ENCODE peak calls at places on chromosomes 12 and 14, in eight cellular contexts. One of them, this sample, is unnamed.

GRCh38 chr14:81471062-81471461 is 62.6 kb downstream of the SEL1L start:
- ATAC-seq in DND-41: peak
- ATAC-seq in left lung: no peak
- ATAC-seq in mucosa of descending colon: no peak
- ATAC-seq in lower lobe of right lung: no peak
- ATAC-seq in Panc1: no peak
- ATAC-seq in upper lobe of right lung: no peak
- ATAC-seq in psoas muscle: no peak
- ATAC-seq in this sample: no peak

GRCh38 chr12:124774054-124774461 is 89.6 kb downstream of the SCARB1 start:
- ATAC-seq in mucosa of descending colon: peak
- ATAC-seq in DND-41: no peak
- ATAC-seq in psoas muscle: no peak
- ATAC-seq in left lung: peak
- ATAC-seq in Panc1: no peak
- ATAC-seq in upper lobe of right lung: peak
- ATAC-seq in lower lobe of right lung: peak
- ATAC-seq in this sample: no peak

GRCh38 chr12:51392556-51393237 is 1.5 kb upstream of the GALNT6 start:
- ATAC-seq in lower lobe of right lung: peak
- ATAC-seq in left lung: no peak
- ATAC-seq in upper lobe of right lung: peak
- ATAC-seq in DND-41: peak
- ATAC-seq in psoas muscle: peak
- ATAC-seq in mucosa of descending colon: peak
- ATAC-seq in Panc1: no peak
- ATAC-seq in this sample: no peak

GRCh38 chr14:21557084-21557901 is 22.6 kb downstream of the OR10G3 start:
- ATAC-seq in psoas muscle: peak
- ATAC-seq in Panc1: peak
- ATAC-seq in mucosa of descending colon: peak
- ATAC-seq in lower lobe of right lung: peak
- ATAC-seq in DND-41: peak
- ATAC-seq in upper lobe of right lung: peak
- ATAC-seq in left lung: peak
- ATAC-seq in this sample: peak

GRCh38 chr12:2634481-2634880 is 160.3 kb upstream of the FKBP4 start:
- ATAC-seq in mucosa of descending colon: no peak
- ATAC-seq in DND-41: no peak
- ATAC-seq in psoas muscle: no peak
- ATAC-seq in lower lobe of right lung: no peak
- ATAC-seq in Panc1: no peak
- ATAC-seq in left lung: no peak
- ATAC-seq in upper lobe of right lung: no peak
- ATAC-seq in this sample: no peak

GRCh38 chr12:27894309-27894708 is 78.2 kb downstream of the PTHLH start:
- ATAC-seq in lower lobe of right lung: no peak
- ATAC-seq in left lung: no peak
- ATAC-seq in mucosa of descending colon: no peak
- ATAC-seq in upper lobe of right lung: no peak
- ATAC-seq in DND-41: no peak
- ATAC-seq in Panc1: no peak
- ATAC-seq in psoas muscle: no peak
- ATAC-seq in this sample: no peak

GRCh38 chr14:87171161-87171560 is 821.8 kb downstream of the GALC start:
- ATAC-seq in lower lobe of right lung: no peak
- ATAC-seq in Panc1: no peak
- ATAC-seq in DND-41: no peak
- ATAC-seq in upper lobe of right lung: no peak
- ATAC-seq in mucosa of descending colon: no peak
- ATAC-seq in left lung: no peak
- ATAC-seq in psoas muscle: no peak
- ATAC-seq in this sample: no peak

GRCh38 chr12:26268841-26269553 is 73.6 kb downstream of the SSPN start:
- ATAC-seq in mucosa of descending colon: no peak
- ATAC-seq in lower lobe of right lung: no peak
- ATAC-seq in upper lobe of right lung: no peak
- ATAC-seq in DND-41: no peak
- ATAC-seq in left lung: no peak
- ATAC-seq in psoas muscle: no peak
- ATAC-seq in Panc1: no peak
- ATAC-seq in this sample: no peak

GRCh38 chr12:25713264-25713663 is 160.2 kb upstream of the LMNTD1 start:
- ATAC-seq in DND-41: no peak
- ATAC-seq in Panc1: no peak
- ATAC-seq in left lung: no peak
- ATAC-seq in psoas muscle: no peak
- ATAC-seq in lower lobe of right lung: no peak
- ATAC-seq in mucosa of descending colon: no peak
- ATAC-seq in upper lobe of right lung: no peak
- ATAC-seq in this sample: no peak

GRCh38 chr12:15831315-15831993 is 42.3 kb upstream of the EPS8 start:
- ATAC-seq in psoas muscle: no peak
- ATAC-seq in lower lobe of right lung: no peak
- ATAC-seq in Panc1: no peak
- ATAC-seq in left lung: no peak
- ATAC-seq in mucosa of descending colon: no peak
- ATAC-seq in DND-41: no peak
- ATAC-seq in upper lobe of right lung: no peak
- ATAC-seq in this sample: no peak

GRCh38 chr12:57618966-57619433 is 7.8 kb downstream of the ARHGEF25 start:
- ATAC-seq in Panc1: no peak
- ATAC-seq in mucosa of descending colon: no peak
- ATAC-seq in upper lobe of right lung: no peak
- ATAC-seq in psoas muscle: no peak
- ATAC-seq in left lung: no peak
- ATAC-seq in lower lobe of right lung: no peak
- ATAC-seq in DND-41: no peak
- ATAC-seq in this sample: no peak

GRCh38 chr12:96197503-96198272 is 3.5 kb downstream of the ELK3 start:
- ATAC-seq in DND-41: no peak
- ATAC-seq in left lung: peak
- ATAC-seq in Panc1: peak
- ATAC-seq in upper lobe of right lung: no peak
- ATAC-seq in mucosa of descending colon: peak
- ATAC-seq in lower lobe of right lung: no peak
- ATAC-seq in psoas muscle: peak
- ATAC-seq in this sample: peak

GRCh38 chr12:48001426-48002178 is 2.7 kb downstream of the COL2A1 start:
- ATAC-seq in DND-41: no peak
- ATAC-seq in upper lobe of right lung: peak
- ATAC-seq in Panc1: peak
- ATAC-seq in left lung: peak
- ATAC-seq in psoas muscle: peak
- ATAC-seq in lower lobe of right lung: peak
- ATAC-seq in mucosa of descending colon: peak
- ATAC-seq in this sample: peak

GRCh38 chr12:121490401-121491257 is 90.2 kb downstream of the KDM2B start:
- ATAC-seq in DND-41: no peak
- ATAC-seq in upper lobe of right lung: no peak
- ATAC-seq in mucosa of descending colon: no peak
- ATAC-seq in psoas muscle: no peak
- ATAC-seq in Panc1: no peak
- ATAC-seq in left lung: no peak
- ATAC-seq in lower lobe of right lung: no peak
- ATAC-seq in this sample: no peak
- H3K4me3 ChIP-seq in DND-41: no peak
- H3K4me3 ChIP-seq in upper lobe of right lung: no peak
- H3K4me3 ChIP-seq in mucosa of descending colon: no peak
- H3K4me3 ChIP-seq in psoas muscle: no peak
- H3K4me3 ChIP-seq in Panc1: no peak
- H3K4me3 ChIP-seq in left lung: no peak
- H3K4me3 ChIP-seq in lower lobe of right lung: no peak
- H3K4me3 ChIP-seq in this sample: no peak

GRCh38 chr12:32257695-32258496 is 141.5 kb upstream of the FGD4 start:
- ATAC-seq in mucosa of descending colon: no peak
- ATAC-seq in psoas muscle: no peak
- ATAC-seq in lower lobe of right lung: no peak
- ATAC-seq in upper lobe of right lung: no peak
- ATAC-seq in Panc1: no peak
- ATAC-seq in left lung: no peak
- ATAC-seq in DND-41: no peak
- ATAC-seq in this sample: no peak

GRCh38 chr12:32265461-32265860 is 133.9 kb upstream of the FGD4 start:
- ATAC-seq in upper lobe of right lung: no peak
- ATAC-seq in psoas muscle: no peak
- ATAC-seq in mucosa of descending colon: no peak
- ATAC-seq in DND-41: no peak
- ATAC-seq in lower lobe of right lung: no peak
- ATAC-seq in Panc1: no peak
- ATAC-seq in left lung: no peak
- ATAC-seq in this sample: no peak

GRCh38 chr12:32265920-32266319 is 133.4 kb upstream of the FGD4 start:
- ATAC-seq in left lung: no peak
- ATAC-seq in mucosa of descending colon: peak
- ATAC-seq in Panc1: no peak
- ATAC-seq in upper lobe of right lung: peak
- ATAC-seq in lower lobe of right lung: no peak
- ATAC-seq in DND-41: no peak
- ATAC-seq in psoas muscle: no peak
- ATAC-seq in this sample: no peak

GRCh38 chr12:32264995-32265394 is 134.4 kb upstream of the FGD4 start:
- ATAC-seq in psoas muscle: no peak
- ATAC-seq in Panc1: no peak
- ATAC-seq in upper lobe of right lung: no peak
- ATAC-seq in left lung: no peak
- ATAC-seq in lower lobe of right lung: no peak
- ATAC-seq in DND-41: peak
- ATAC-seq in mucosa of descending colon: peak
- ATAC-seq in this sample: no peak

DNA sequence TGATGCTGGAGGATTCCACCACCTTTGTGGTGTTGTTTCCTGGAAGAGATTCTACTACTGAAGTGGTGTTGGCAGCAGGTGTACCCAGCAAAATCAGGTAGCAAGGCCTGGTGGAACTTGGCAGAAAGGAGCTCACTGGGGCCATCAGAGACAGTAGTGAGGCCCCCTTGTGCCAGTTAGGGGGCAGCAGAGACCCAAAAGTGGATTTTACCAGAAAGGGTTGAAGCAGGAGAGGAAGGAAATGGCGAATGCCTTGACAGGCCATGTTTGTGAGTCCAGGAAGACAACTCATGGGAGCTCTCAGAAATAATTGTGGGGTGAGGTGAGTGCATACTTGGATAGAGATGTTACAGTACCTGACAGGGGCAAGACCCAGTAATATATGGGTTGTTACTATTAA is 137.7 kb upstream of the FGD4 start:
- ATAC-seq in upper lobe of right lung: no peak
- ATAC-seq in DND-41: no peak
- ATAC-seq in Panc1: no peak
- ATAC-seq in mucosa of descending colon: no peak
- ATAC-seq in psoas muscle: no peak
- ATAC-seq in lower lobe of right lung: no peak
- ATAC-seq in left lung: no peak
- ATAC-seq in this sample: no peak
- TF ChIP-seq CTCF in upper lobe of right lung: no peak
- TF ChIP-seq CTCF in DND-41: peak
- TF ChIP-seq CTCF in Panc1: peak
- TF ChIP-seq CTCF in mucosa of descending colon: no peak
- TF ChIP-seq CTCF in psoas muscle: no peak
- TF ChIP-seq CTCF in lower lobe of right lung: no peak
- TF ChIP-seq CTCF in left lung: no peak
- TF ChIP-seq CTCF in this sample: no peak

GRCh38 chr12:49200882-49201594 is 12.2 kb upstream of the TUBA1A start:
- ATAC-seq in psoas muscle: peak
- ATAC-seq in Panc1: peak
- ATAC-seq in lower lobe of right lung: peak
- ATAC-seq in DND-41: peak
- ATAC-seq in mucosa of descending colon: peak
- ATAC-seq in left lung: peak
- ATAC-seq in upper lobe of right lung: peak
- ATAC-seq in this sample: peak

GRCh38 chr12:49206389-49206788 is 17.5 kb upstream of the TUBA1A start:
- ATAC-seq in left lung: no peak
- ATAC-seq in Panc1: no peak
- ATAC-seq in upper lobe of right lung: no peak
- ATAC-seq in mucosa of descending colon: no peak
- ATAC-seq in psoas muscle: no peak
- ATAC-seq in lower lobe of right lung: no peak
- ATAC-seq in DND-41: no peak
- ATAC-seq in this sample: no peak

GRCh38 chr12:49198431-49199155 is 9.7 kb upstream of the TUBA1A start:
- ATAC-seq in psoas muscle: no peak
- ATAC-seq in upper lobe of right lung: no peak
- ATAC-seq in lower lobe of right lung: no peak
- ATAC-seq in Panc1: no peak
- ATAC-seq in mucosa of descending colon: no peak
- ATAC-seq in DND-41: no peak
- ATAC-seq in left lung: no peak
- ATAC-seq in this sample: no peak

DNA sequence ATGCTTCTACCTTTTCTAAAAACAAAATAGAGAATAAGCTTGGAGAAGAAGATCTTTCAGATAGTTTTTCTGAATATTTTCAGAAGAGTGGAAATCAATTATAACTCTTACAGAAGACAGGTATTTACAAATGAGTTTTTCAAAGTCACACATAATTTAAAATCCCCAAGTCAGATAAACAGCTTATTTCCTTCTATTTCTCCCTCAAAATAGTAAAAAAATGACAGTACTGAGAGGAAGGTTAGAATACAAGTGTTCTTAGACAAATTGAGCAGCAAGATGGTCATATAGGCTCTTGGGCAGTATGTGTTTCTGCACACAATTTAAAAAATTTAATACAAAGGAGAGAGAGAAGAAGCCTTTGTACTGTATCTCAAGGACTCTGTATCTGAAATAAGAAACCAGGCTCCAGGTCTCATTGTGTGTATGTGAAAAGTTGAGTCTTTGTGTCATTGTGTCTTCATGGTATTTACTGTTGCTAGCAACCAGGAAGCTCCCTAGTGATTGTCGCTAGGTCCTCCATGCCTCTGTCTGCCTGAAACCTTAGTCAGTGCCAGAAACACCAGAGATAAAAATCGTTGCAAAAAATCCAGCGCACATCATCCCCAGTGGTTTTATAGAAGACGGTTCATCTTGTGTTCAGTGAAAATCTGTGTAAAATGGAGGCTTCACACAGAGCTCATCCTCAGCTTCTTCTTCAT is 12.9 kb upstream of the TUBA1A start:
- ATAC-seq in upper lobe of right lung: peak
- ATAC-seq in mucosa of descending colon: peak
- ATAC-seq in Panc1: peak
- ATAC-seq in lower lobe of right lung: peak
- ATAC-seq in DND-41: no peak
- ATAC-seq in left lung: peak
- ATAC-seq in psoas muscle: peak
- ATAC-seq in this sample: peak
- H3K4me3 ChIP-seq in upper lobe of right lung: no peak
- H3K4me3 ChIP-seq in mucosa of descending colon: no peak
- H3K4me3 ChIP-seq in Panc1: no peak
- H3K4me3 ChIP-seq in lower lobe of right lung: no peak
- H3K4me3 ChIP-seq in DND-41: peak
- H3K4me3 ChIP-seq in left lung: no peak
- H3K4me3 ChIP-seq in psoas muscle: no peak
- H3K4me3 ChIP-seq in this sample: peak

GRCh38 chr12:67147447-67147846 is 121.7 kb upstream of the CAND1 start:
- ATAC-seq in lower lobe of right lung: no peak
- ATAC-seq in left lung: no peak
- ATAC-seq in psoas muscle: no peak
- ATAC-seq in Panc1: no peak
- ATAC-seq in mucosa of descending colon: no peak
- ATAC-seq in upper lobe of right lung: no peak
- ATAC-seq in DND-41: peak
- ATAC-seq in this sample: no peak
- TF ChIP-seq CTCF in lower lobe of right lung: no peak
- TF ChIP-seq CTCF in left lung: no peak
- TF ChIP-seq CTCF in psoas muscle: no peak
- TF ChIP-seq CTCF in Panc1: no peak
- TF ChIP-seq CTCF in mucosa of descending colon: no peak
- TF ChIP-seq CTCF in upper lobe of right lung: no peak
- TF ChIP-seq CTCF in DND-41: no peak
- TF ChIP-seq CTCF in this sample: no peak